ENCODE peak calls at places on chromosomes 7 and 10, in six cellular contexts. One of them, this sample, is unnamed.

GRCh38 chr10:127563718-127564553 is 14.8 kb downstream of the NPS start:
- DNase-seq in globus pallidus: no peak
- DNase-seq in activated CD8-positive, alpha-beta memory T cell treated with anti-CD3 and anti-CD28 coated beads, Interleukin-2, amount 50 U/mL, for 48 hours: peak
- DNase-seq in RPMI7951: no peak
- DNase-seq in AG04450: no peak
- DNase-seq in thoracic aorta: no peak
- DNase-seq in this sample: peak

GRCh38 chr10:79221110-79222051 is 125.9 kb upstream of the PPIF start:
- DNase-seq in globus pallidus: peak
- DNase-seq in AG04450: peak
- DNase-seq in thoracic aorta: no peak
- DNase-seq in activated CD8-positive, alpha-beta memory T cell treated with anti-CD3 and anti-CD28 coated beads, Interleukin-2, amount 50 U/mL, for 48 hours: no peak
- DNase-seq in RPMI7951: no peak
- DNase-seq in this sample: peak

GRCh38 chr10:124323145-124323725 is 95.5 kb downstream of the OAT start:
- DNase-seq in globus pallidus: no peak
- DNase-seq in RPMI7951: peak
- DNase-seq in activated CD8-positive, alpha-beta memory T cell treated with anti-CD3 and anti-CD28 coated beads, Interleukin-2, amount 50 U/mL, for 48 hours: peak
- DNase-seq in thoracic aorta: no peak
- DNase-seq in AG04450: no peak
- DNase-seq in this sample: no peak

GRCh38 chr10:16242446-16242845 is 194.4 kb upstream of the PTER start:
- DNase-seq in activated CD8-positive, alpha-beta memory T cell treated with anti-CD3 and anti-CD28 coated beads, Interleukin-2, amount 50 U/mL, for 48 hours: no peak
- DNase-seq in AG04450: no peak
- DNase-seq in globus pallidus: no peak
- DNase-seq in thoracic aorta: no peak
- DNase-seq in RPMI7951: no peak
- DNase-seq in this sample: no peak

GRCh38 chr10:102515724-102516123 is 12.0 kb downstream of the SUFU start:
- DNase-seq in activated CD8-positive, alpha-beta memory T cell treated with anti-CD3 and anti-CD28 coated beads, Interleukin-2, amount 50 U/mL, for 48 hours: no peak
- DNase-seq in thoracic aorta: no peak
- DNase-seq in RPMI7951: no peak
- DNase-seq in globus pallidus: no peak
- DNase-seq in AG04450: no peak
- DNase-seq in this sample: no peak

GRCh38 chr7:143172354-143172753 is 10.9 kb upstream of the TAS2R39 start:
- DNase-seq in activated CD8-positive, alpha-beta memory T cell treated with anti-CD3 and anti-CD28 coated beads, Interleukin-2, amount 50 U/mL, for 48 hours: no peak
- DNase-seq in globus pallidus: no peak
- DNase-seq in AG04450: no peak
- DNase-seq in thoracic aorta: no peak
- DNase-seq in RPMI7951: no peak
- DNase-seq in this sample: no peak

GRCh38 chr10:61406282-61406681 is 46.9 kb downstream of the TMEM26 start:
- DNase-seq in thoracic aorta: no peak
- DNase-seq in RPMI7951: no peak
- DNase-seq in AG04450: no peak
- DNase-seq in globus pallidus: no peak
- DNase-seq in activated CD8-positive, alpha-beta memory T cell treated with anti-CD3 and anti-CD28 coated beads, Interleukin-2, amount 50 U/mL, for 48 hours: no peak
- DNase-seq in this sample: no peak

GRCh38 chr7:26182706-26183105 is 17.8 kb downstream of the HNRNPA2B1 start:
- DNase-seq in thoracic aorta: no peak
- DNase-seq in globus pallidus: no peak
- DNase-seq in AG04450: no peak
- DNase-seq in activated CD8-positive, alpha-beta memory T cell treated with anti-CD3 and anti-CD28 coated beads, Interleukin-2, amount 50 U/mL, for 48 hours: no peak
- DNase-seq in RPMI7951: no peak
- DNase-seq in this sample: no peak

GRCh38 chr7:112930787-112931186 is 140.6 kb upstream of the TMEM168 start:
- DNase-seq in AG04450: no peak
- DNase-seq in globus pallidus: peak
- DNase-seq in activated CD8-positive, alpha-beta memory T cell treated with anti-CD3 and anti-CD28 coated beads, Interleukin-2, amount 50 U/mL, for 48 hours: no peak
- DNase-seq in RPMI7951: peak
- DNase-seq in thoracic aorta: no peak
- DNase-seq in this sample: no peak

GRCh38 chr10:82288461-82288881 is 413.5 kb downstream of the NRG3 start:
- DNase-seq in RPMI7951: no peak
- DNase-seq in AG04450: no peak
- DNase-seq in thoracic aorta: no peak
- DNase-seq in activated CD8-positive, alpha-beta memory T cell treated with anti-CD3 and anti-CD28 coated beads, Interleukin-2, amount 50 U/mL, for 48 hours: no peak
- DNase-seq in globus pallidus: no peak
- DNase-seq in this sample: no peak

GRCh38 chr10:48511855-48512191 is 93.0 kb downstream of the ARHGAP22 start:
- DNase-seq in RPMI7951: no peak
- DNase-seq in thoracic aorta: no peak
- DNase-seq in AG04450: no peak
- DNase-seq in globus pallidus: no peak
- DNase-seq in activated CD8-positive, alpha-beta memory T cell treated with anti-CD3 and anti-CD28 coated beads, Interleukin-2, amount 50 U/mL, for 48 hours: no peak
- DNase-seq in this sample: no peak

GRCh38 chr7:44473295-44473694 is 17.2 kb downstream of the NUDCD3 start:
- DNase-seq in globus pallidus: no peak
- DNase-seq in RPMI7951: no peak
- DNase-seq in AG04450: no peak
- DNase-seq in activated CD8-positive, alpha-beta memory T cell treated with anti-CD3 and anti-CD28 coated beads, Interleukin-2, amount 50 U/mL, for 48 hours: no peak
- DNase-seq in thoracic aorta: no peak
- DNase-seq in this sample: no peak